ENCODE peak calls at places on chromosomes 11 and 22, in four cellular contexts. J is Peyer's patch; G is CD4-positive, alpha-beta memory T cell; W is ovary. H is an unnamed sample.

GRCh38 chr11:444397-445144 is 2.8 kb upstream of the ANO9 start:
- DNase-seq in J (no peak), G (no peak), W (no peak), H (peak; percentile 82)

GRCh38 chr11:46896719-46897406 is 21.5 kb downstream of the LRP4 start:
- DNase-seq in J (no peak), G (no peak), W (no peak), H (peak; percentile 54)

GRCh38 chr22:34115722-34116121 is 195.4 kb upstream of the LARGE1 start:
- DNase-seq in J (no peak), G (no peak), W (no peak), H (no peak)

GRCh38 chr11:86696004-86696403 is 23.6 kb upstream of the ME3 start:
- DNase-seq in J (no peak), G (no peak), W (no peak), H (no peak)

GRCh38 chr11:624705-625635 is at the start of gene CDHR5:
- DNase-seq in J (no peak), G (no peak), W (peak; percentile 36), H (peak; percentile 86)

GRCh38 chr11:77267910-77268309 is 33.6 kb downstream of the GDPD4 start:
- DNase-seq in J (no peak), G (no peak), W (no peak), H (no peak)

GRCh38 chr11:7512525-7513209 is 1.1 kb upstream of the PPFIBP2 start:
- DNase-seq in J (peak; percentile 83), G (no peak), W (peak; percentile 83), H (peak; percentile 86)

GRCh38 chr11:1073261-1073724 is 1.4 kb upstream of the MUC2 start:
- DNase-seq in J (no peak), G (no peak), W (peak; percentile 46), H (peak; percentile 86)

GRCh38 chr22:48365386-48365785 is 1462.3 kb downstream of the BRD1 start:
- DNase-seq in J (no peak), G (no peak), W (no peak), H (no peak)
- H3K4me3 ChIP-seq in J (no peak overlapping the region), G (no peak overlapping the region), W (no peak overlapping the region), H (no peak overlapping the region)

DNA sequence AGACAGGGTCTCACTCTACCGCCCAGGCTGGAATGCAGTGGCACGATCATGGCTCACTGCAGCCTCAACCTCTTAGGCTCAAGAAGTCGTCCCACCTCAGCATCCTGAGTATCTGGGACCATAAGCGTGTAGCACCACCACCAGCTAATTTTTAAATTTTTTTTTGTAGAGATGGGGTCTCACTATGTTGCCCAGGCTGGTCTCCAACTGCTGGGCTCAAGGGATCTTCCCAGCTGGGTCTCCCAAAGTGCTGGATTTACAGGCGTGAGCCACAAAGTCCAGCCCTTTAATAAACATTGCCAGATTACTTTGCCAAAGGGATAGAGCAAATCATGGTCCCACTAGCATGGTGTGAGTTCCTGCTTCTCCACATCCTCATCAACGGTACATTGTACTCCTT is 45.6 kb downstream of the KMT5B start:
- DNase-seq in J (no peak), G (no peak), W (no peak), H (no peak)
- H3K36me3 ChIP-seq in J (peaks cover 83% of the 10 kb centered on the region), G (peaks cover 49% of the 10 kb centered on the region), W (no peaks in the 10 kb centered on the region), H (peaks cover 8% of the 10 kb centered on the region)

DNA sequence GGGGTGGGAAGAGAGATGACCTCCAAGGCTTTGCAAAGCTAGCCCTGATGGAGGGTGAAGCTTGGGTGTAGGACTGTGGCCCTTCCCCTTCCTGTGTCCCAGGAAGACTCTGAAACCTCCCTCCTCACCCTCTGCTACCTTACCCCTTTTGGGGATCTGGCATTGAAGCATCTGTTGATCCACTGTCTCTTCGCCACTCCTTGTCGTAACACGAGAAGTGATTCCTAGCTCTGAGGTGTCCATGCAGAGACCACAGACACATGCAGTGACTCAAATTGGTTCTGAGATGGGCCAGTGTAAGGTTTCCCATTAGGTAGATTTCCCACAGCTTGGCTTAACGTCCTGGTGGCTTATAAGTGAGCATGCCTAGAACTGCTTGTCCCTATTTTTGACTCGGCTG is 101.4 kb downstream of the ZBTB16 start:
- DNase-seq in J (no peak), G (no peak), W (no peak), H (no peak)
- H3K4me3 ChIP-seq in J (no peak overlapping the region), G (no peak overlapping the region), W (peak overlapping the region; percentile 7), H (no peak overlapping the region)

DNA sequence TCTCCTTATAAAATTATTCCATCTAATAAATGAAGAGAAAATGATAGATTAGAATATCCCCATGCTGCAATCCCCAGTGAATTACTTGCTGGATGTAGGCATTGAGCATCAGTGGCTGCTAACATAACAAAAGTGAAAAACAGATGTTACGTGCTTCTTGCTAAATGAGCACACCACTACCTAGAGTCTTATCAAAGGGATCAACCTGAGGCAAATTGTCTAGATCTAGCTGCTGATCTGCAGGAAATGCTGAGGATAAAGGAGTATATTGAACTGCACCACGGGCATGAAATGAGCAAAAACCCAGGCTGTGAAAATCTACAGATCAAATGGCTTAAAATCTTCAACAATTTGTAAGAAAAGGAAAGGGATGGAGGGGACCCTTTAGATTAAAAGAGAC is 45.3 kb upstream of the SCUBE2 start:
- DNase-seq in J (no peak), G (no peak), W (no peak), H (no peak)
- H3K36me3 ChIP-seq in J (peaks cover 12% of the 10 kb centered on the region), G (peaks cover 14% of the 10 kb centered on the region), W (no peaks in the 10 kb centered on the region), H (no peaks in the 10 kb centered on the region)

DNA sequence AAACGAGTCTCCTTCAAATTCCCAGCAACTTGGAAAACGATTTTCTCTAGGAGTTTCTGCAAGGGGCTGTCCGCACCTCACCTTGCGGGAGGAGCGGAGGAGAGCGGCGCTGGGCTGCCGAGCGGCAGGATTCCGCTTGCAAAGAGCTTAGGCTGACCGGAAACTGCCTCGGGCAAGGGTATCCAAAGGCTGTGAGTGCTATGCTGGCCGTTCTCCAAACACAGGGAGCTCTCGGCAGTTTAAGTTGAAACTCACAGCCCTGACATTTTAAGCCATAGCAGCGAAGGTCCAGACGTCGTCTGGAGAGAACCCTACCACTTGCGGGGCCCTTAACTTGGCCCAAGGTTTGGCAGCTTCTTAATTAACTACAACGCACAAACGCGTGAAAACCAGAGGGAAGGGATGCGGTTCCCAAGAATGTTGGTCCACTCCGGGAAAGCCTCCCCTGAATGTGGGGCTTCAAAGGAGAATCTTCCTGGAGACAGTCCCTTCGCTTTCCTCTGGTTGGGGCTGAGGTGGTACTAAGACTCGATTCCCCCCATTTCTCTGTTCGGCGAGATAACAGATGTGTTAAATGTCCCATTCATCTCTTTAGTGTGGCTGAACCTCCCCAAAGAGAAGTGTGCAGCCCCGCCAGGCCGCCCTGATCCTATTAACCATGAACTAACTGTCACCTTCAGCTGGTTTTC is 1.1 kb upstream of the DBX1 start:
- DNase-seq in J (no peak), G (no peak), W (no peak), H (no peak)
- H3K4me3 ChIP-seq in J (no peak overlapping the region), G (no peak overlapping the region), W (no peak overlapping the region), H (no peak overlapping the region)